ENCODE peak calls at places on chromosome 17, in seven cellular contexts. K, F, C, S, L, O and X are unnamed samples.

GRCh38 chr17:40993084-40993483 is 880 bp downstream of the KRTAP3-3 start:
- DNase-seq in K (no peak), F (no peak), C (no peak), S (no peak), L (no peak), O (no peak), X (no peak)

GRCh38 chr17:27624555-27624954 is 6.4 kb upstream of the LGALS9 start:
- DNase-seq in K (no peak), F (no peak), C (no peak), S (no peak), L (no peak), O (no peak), X (no peak)

GRCh38 chr17:33015716-33016346 is 24.2 kb downstream of the SPACA3 start:
- DNase-seq in K (no peak), F (no peak), C (no peak), S (no peak), L (no peak), O (no peak), X (no peak)

GRCh38 chr17:28174352-28175046 is 132.0 kb downstream of the NLK start:
- DNase-seq in K (no peak), F (peak), C (no peak), S (no peak), L (no peak), O (no peak), X (no peak)

GRCh38 chr17:57043276-57043675 is 41.8 kb upstream of the AKAP1 start:
- DNase-seq in K (no peak), F (no peak), C (no peak), S (no peak), L (no peak), O (no peak), X (no peak)

GRCh38 chr17:44722254-44722653 is 13.8 kb downstream of the DBF4B start:
- DNase-seq in K (no peak), F (no peak), C (no peak), S (no peak), L (no peak), O (no peak), X (no peak)

GRCh38 chr17:29560306-29560705 is 6.5 kb downstream of the ABHD15 start:
- DNase-seq in K (no peak), F (no peak), C (no peak), S (no peak), L (peak), O (no peak), X (no peak)

GRCh38 chr17:28861393-28862203 is 6.8 kb downstream of the ERAL1 start:
- DNase-seq in K (no peak), F (no peak), C (no peak), S (no peak), L (no peak), O (no peak), X (peak)

GRCh38 chr17:68085751-68086445 is 50.4 kb downstream of the KPNA2 start:
- DNase-seq in K (peak), F (no peak), C (no peak), S (no peak), L (peak), O (peak), X (peak)

GRCh38 chr17:17567631-17568030 is 23.9 kb downstream of the PEMT start:
- DNase-seq in K (no peak), F (no peak), C (no peak), S (no peak), L (no peak), O (peak), X (no peak)

GRCh38 chr17:40922239-40922638 is 15.2 kb downstream of the KRT23 start:
- DNase-seq in K (no peak), F (peak), C (peak), S (no peak), L (no peak), O (peak), X (no peak)

GRCh38 chr17:65181237-65182061 is 44.3 kb downstream of the RGS9 start:
- DNase-seq in K (no peak), F (no peak), C (no peak), S (no peak), L (peak), O (no peak), X (no peak)

GRCh38 chr17:67585077-67585602 is 132.6 kb upstream of the NOL11 start:
- DNase-seq in K (no peak), F (peak), C (no peak), S (no peak), L (no peak), O (peak), X (no peak)

GRCh38 chr17:34645636-34646035 is 66.3 kb downstream of the TMEM132E start:
- DNase-seq in K (no peak), F (no peak), C (no peak), S (no peak), L (no peak), O (peak), X (no peak)

GRCh38 chr17:39999067-39999466 is 16.2 kb upstream of the CSF3 start:
- DNase-seq in K (no peak), F (no peak), C (peak), S (no peak), L (no peak), O (no peak), X (no peak)

GRCh38 chr17:17884281-17885028 is 47.7 kb upstream of the SREBF1 start:
- DNase-seq in K (no peak), F (no peak), C (no peak), S (no peak), L (no peak), O (no peak), X (no peak)

GRCh38 chr17:39551879-39552278 is 55.8 kb downstream of the NEUROD2 start:
- DNase-seq in K (no peak), F (no peak), C (peak), S (no peak), L (no peak), O (no peak), X (no peak)

GRCh38 chr17:80611831-80612230 is 67.2 kb downstream of the RPTOR start:
- DNase-seq in K (no peak), F (no peak), C (no peak), S (no peak), L (no peak), O (no peak), X (no peak)

GRCh38 chr17:65283704-65284103 is 146.5 kb downstream of the RGS9 start:
- DNase-seq in K (no peak), F (peak), C (peak), S (no peak), L (no peak), O (no peak), X (no peak)

GRCh38 chr17:42761638-42762037 is 611 bp downstream of the RAMP2 start:
- DNase-seq in K (no peak), F (no peak), C (no peak), S (no peak), L (no peak), O (no peak), X (no peak)

GRCh38 chr17:31008374-31009035 is 37.7 kb downstream of the RNF135 start:
- DNase-seq in K (peak), F (peak), C (peak), S (no peak), L (peak), O (peak), X (peak)

GRCh38 chr17:9499041-9499440 is 76.6 kb downstream of the STX8 start:
- DNase-seq in K (no peak), F (no peak), C (no peak), S (no peak), L (no peak), O (no peak), X (no peak)

GRCh38 chr17:48630009-48630924 is 4.1 kb upstream of the HOXB9 start:
- DNase-seq in K (no peak), F (no peak), C (no peak), S (no peak), L (no peak), O (no peak), X (no peak)

GRCh38 chr17:17513626-17514025 is 17.4 kb upstream of the RASD1 start:
- DNase-seq in K (no peak), F (no peak), C (no peak), S (no peak), L (no peak), O (no peak), X (no peak)

GRCh38 chr17:81912441-81913309 is 1.5 kb upstream of the PCYT2 start:
- DNase-seq in K (no peak), F (peak), C (no peak), S (peak), L (no peak), O (peak), X (no peak)

GRCh38 chr17:9199474-9200196 is 178.3 kb downstream of the NTN1 start:
- DNase-seq in K (peak), F (no peak), C (peak), S (no peak), L (no peak), O (no peak), X (peak)

GRCh38 chr17:52947418-52947817 is 788.9 kb upstream of the CA10 start:
- DNase-seq in K (no peak), F (no peak), C (no peak), S (no peak), L (no peak), O (no peak), X (no peak)

GRCh38 chr17:36931697-36932382 is 5.4 kb upstream of the LHX1 start:
- DNase-seq in K (no peak), F (no peak), C (no peak), S (no peak), L (no peak), O (no peak), X (no peak)

GRCh38 chr17:56675876-56676660 is 82.6 kb downstream of the NOG start:
- DNase-seq in K (no peak), F (no peak), C (no peak), S (no peak), L (no peak), O (no peak), X (no peak)

GRCh38 chr17:67636841-67637240 is 80.9 kb upstream of the NOL11 start:
- DNase-seq in K (no peak), F (peak), C (peak), S (no peak), L (no peak), O (no peak), X (no peak)

GRCh38 chr17:15655162-15655561 is 28.9 kb downstream of the TRIM16 start:
- DNase-seq in K (no peak), F (peak), C (no peak), S (no peak), L (no peak), O (peak), X (no peak)

GRCh38 chr17:18253947-18254821 is 4.4 kb downstream of the FLII start:
- DNase-seq in K (no peak), F (no peak), C (no peak), S (no peak), L (no peak), O (no peak), X (no peak)

GRCh38 chr17:57424777-57425188 is 168.5 kb downstream of the MSI2 start:
- DNase-seq in K (no peak), F (peak), C (no peak), S (peak), L (no peak), O (peak), X (no peak)

GRCh38 chr17:59756236-59756818 is 48.9 kb downstream of the VMP1 start:
- DNase-seq in K (no peak), F (peak), C (peak), S (peak), L (no peak), O (no peak), X (no peak)

DNA sequence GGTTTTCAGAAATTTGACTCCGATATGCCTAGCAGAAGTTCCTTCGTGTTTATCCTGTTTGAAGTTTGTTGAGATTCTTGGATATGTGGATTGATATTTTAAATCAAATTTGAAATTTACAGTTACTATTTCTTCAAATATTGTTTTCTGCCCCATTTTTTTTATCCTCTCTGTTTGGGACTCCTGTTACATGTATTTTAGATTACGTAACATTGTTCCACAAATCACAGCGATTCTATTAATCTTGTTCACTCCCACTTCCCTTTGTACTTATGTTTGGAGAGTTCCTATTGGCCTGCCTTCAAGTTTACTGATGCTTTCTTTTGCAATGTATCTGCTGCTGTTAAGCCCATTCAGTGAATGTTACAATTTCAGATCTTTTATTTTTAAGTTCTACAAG is 288.4 kb upstream of the TNRC6C start:
- DNase-seq in K (no peak), F (no peak), C (no peak), S (no peak), L (no peak), O (no peak), X (no peak)
- TF ChIP-seq EZH2phosphoT487 in K (no peak), F (no peak), C (no peak), S (no peak), L (no peak), O (no peak), X (no peak)

DNA sequence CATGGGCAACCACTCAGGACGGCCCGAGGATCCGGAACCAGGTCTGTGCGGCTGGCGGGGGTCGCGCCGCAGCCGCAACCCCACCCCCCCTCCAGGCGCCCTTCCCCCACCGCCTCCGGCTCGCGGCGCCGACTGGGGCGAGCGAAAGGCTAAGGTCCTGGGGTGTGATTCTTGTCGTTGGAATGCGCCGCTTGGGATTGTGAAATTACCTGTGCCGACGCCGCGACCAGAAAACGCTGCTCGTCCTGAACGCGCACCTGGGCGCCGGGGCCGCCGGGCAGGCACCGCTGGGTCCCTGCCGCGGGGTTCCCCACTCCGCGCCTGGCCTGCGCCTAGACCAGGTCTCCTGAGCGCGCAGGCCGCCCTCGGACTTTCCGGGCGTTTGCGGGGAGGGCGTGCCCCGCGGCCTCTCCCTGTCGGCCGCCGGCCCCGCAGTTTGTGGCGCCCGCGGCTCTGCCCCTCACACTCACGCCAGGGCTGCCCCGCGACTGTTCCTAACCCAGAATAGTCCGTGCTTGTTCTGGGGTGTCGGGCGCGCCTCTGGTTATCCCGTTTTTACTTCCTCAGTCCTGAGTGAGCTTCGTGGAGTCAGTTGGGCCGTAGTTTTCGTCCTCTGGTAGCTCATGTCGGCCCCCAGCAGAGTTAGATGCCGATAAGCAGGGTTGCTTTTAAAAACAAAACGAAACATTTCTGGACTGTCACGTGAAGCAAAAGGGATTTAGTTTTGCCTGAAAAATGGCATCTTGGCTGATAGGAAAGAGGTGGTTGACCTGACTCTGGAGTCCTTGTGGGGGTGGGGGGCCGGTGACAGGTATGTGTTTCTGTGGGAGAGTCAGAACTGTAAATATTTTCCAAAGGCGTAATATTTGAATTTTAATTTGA is 147.3 kb downstream of the SPECC1 start:
- DNase-seq in K (peak), F (peak), C (peak), S (peak), L (peak), O (peak), X (peak)
- TF ChIP-seq EZH2 in K (peak), F (no peak), C (peak), S (no peak), L (no peak), O (no peak), X (no peak)

GRCh38 chr17:64024215-64024654 is 3.8 kb upstream of the ICAM2 start:
- DNase-seq in K (no peak), F (no peak), C (no peak), S (no peak), L (no peak), O (peak), X (no peak)

GRCh38 chr17:64020068-64020766 is at the start of gene ICAM2:
- DNase-seq in K (no peak), F (no peak), C (no peak), S (no peak), L (peak), O (no peak), X (peak)

GRCh38 chr17:64024781-64025731 is 4.6 kb upstream of the ICAM2 start:
- DNase-seq in K (no peak), F (peak), C (peak), S (no peak), L (no peak), O (no peak), X (no peak)

GRCh38 chr17:64019486-64020067 is 856 bp downstream of the ICAM2 start:
- DNase-seq in K (no peak), F (no peak), C (no peak), S (no peak), L (peak), O (no peak), X (no peak)

DNA sequence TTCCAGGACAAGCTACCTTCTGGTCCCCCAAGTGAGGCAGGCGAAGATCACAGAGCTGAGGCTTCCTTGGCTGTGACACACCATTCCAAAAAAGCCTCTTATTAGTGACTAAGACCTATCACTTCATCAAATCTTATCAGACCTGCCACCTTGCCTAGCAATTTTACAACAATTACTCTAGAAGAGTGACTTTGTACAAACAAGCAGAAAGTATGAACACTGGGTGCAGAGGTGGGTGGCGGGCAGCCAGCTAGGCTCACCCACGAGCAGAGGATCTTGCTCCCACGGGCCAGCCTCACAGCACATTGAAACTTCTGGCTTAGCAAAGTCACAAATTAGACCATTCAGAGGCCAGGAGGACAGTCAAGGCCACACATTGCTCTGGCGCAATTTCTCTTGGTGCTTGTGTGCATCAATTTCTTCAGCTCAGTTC is 2.2 kb upstream of the ICAM2 start:
- DNase-seq in K (no peak), F (no peak), C (no peak), S (no peak), L (no peak), O (no peak), X (no peak)
- TF ChIP-seq EZH2phosphoT487 in K (no peak), F (no peak), C (no peak), S (no peak), L (no peak), O (no peak), X (no peak)

DNA sequence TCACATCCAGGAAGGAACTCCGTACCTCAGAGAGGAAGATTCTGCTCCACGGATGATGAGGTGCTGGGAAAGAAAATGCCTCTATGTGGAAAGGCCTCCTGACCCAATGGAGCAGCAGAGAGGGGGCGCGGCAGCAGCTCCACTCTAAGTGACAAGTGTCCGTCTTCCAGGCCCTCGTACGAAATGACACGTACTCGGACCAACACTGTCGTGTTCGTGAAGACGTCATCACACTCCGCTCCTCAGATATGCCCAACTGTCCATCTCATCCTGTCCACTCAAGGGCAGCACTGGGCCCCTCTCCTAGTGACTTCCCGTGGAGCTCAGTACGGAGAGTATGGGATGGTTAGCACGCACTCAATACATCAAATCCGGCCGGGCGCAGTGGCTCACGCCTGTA is 32.2 kb downstream of the MRM3 start:
- DNase-seq in K (no peak), F (no peak), C (no peak), S (no peak), L (no peak), O (no peak), X (no peak)
- TF ChIP-seq EZH2 in K (no peak), F (no peak), C (no peak), S (no peak), L (no peak), O (no peak), X (no peak)

GRCh38 chr17:76416899-76417298 is 32.5 kb downstream of the SPHK1 start:
- DNase-seq in K (no peak), F (no peak), C (no peak), S (no peak), L (no peak), O (no peak), X (no peak)
- TF ChIP-seq EZH2phosphoT487 in K (no peak), F (no peak), C (no peak), S (no peak), L (no peak), O (no peak), X (no peak)

GRCh38 chr17:50360716-50361115 is 12.3 kb downstream of the MRPL27 start:
- DNase-seq in K (no peak), F (no peak), C (no peak), S (no peak), L (no peak), O (no peak), X (no peak)
- TF ChIP-seq EZH2 in K (no peak), F (no peak), C (no peak), S (no peak), L (no peak), O (no peak), X (no peak)

DNA sequence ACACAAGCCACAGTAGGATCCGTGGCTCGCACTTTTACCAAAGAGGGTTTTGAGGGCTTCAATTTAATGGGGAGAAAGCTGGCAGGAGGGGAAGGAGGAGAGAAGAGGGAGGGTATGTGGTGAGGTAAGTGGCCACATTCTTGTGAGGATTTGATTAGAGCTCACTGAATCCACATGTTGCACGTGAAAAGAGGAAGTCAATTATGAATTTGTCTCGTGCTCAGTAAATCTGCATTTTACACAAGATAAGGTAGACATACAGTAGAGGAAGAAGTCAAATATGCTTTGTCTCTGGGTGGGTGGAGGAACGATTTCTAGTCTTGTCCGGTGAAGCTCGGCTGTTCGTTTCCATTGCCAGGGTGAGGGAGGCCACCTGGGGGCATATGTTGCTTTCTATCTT is 862 bp downstream of the ZNF232 start:
- DNase-seq in K (no peak), F (no peak), C (no peak), S (no peak), L (no peak), O (peak), X (peak)
- TF ChIP-seq EZH2phosphoT487 in K (no peak), F (no peak), C (no peak), S (no peak), L (no peak), O (no peak), X (no peak)